ENCODE peak calls at places on chromosome 5, in six cellular contexts. E is left ventricle myocardium inferior; H is HFFc6; B is fibroblast of the aortic adventitia; S is MM.1S; V is CD8-positive, alpha-beta T cell. U is an unnamed sample.

GRCh38 chr5:96655506-96655905 is 6.7 kb upstream of the CAST start:
- DNase-seq in E (no peak), H (peak), B (peak), S (no peak), V (no peak), U (no peak)

GRCh38 chr5:148882332-148882731 is 55.9 kb downstream of the ADRB2 start:
- DNase-seq in E (no peak), H (no peak), B (no peak), S (no peak), V (no peak), U (no peak)

GRCh38 chr5:73544429-73545402 is 20.7 kb downstream of the ANKRA2 start:
- DNase-seq in E (peak), H (no peak), B (no peak), S (no peak), V (no peak), U (peak)

GRCh38 chr5:93578813-93579560 is 2.0 kb downstream of the NR2F1-AS1 start:
- DNase-seq in E (no peak), H (no peak), B (no peak), S (no peak), V (no peak), U (peak)

GRCh38 chr5:172418847-172419810 is 35.2 kb downstream of the SH3PXD2B start:
- DNase-seq in E (peak), H (no peak), B (peak), S (no peak), V (no peak), U (no peak)

GRCh38 chr5:171055881-171056454 is 194.2 kb downstream of the RANBP17 start:
- DNase-seq in E (no peak), H (no peak), B (no peak), S (no peak), V (no peak), U (no peak)

GRCh38 chr5:1253456-1254105 is 28.4 kb downstream of the SLC6A18 start:
- DNase-seq in E (no peak), H (peak), B (no peak), S (no peak), V (no peak), U (no peak)

GRCh38 chr5:75651575-75651974 is 40.3 kb downstream of the ANKDD1B start:
- DNase-seq in E (no peak), H (peak), B (no peak), S (no peak), V (no peak), U (no peak)

GRCh38 chr5:157670662-157671591 is at the start of gene C5orf52:
- DNase-seq in E (peak), H (peak), B (peak), S (no peak), V (no peak), U (peak)

GRCh38 chr5:96094904-96095303 is 133.3 kb upstream of the ELL2 start:
- DNase-seq in E (no peak), H (no peak), B (peak), S (no peak), V (no peak), U (no peak)

GRCh38 chr5:153777681-153778080 is 261.0 kb downstream of the FAM114A2 start:
- DNase-seq in E (no peak), H (no peak), B (no peak), S (no peak), V (no peak), U (no peak)

GRCh38 chr5:55568629-55569512 is 34.1 kb upstream of the PLPP1 start:
- DNase-seq in E (no peak), H (no peak), B (peak), S (no peak), V (no peak), U (no peak)

GRCh38 chr5:54443264-54443663 is 12.2 kb upstream of the HSPB3 start:
- DNase-seq in E (no peak), H (peak), B (peak), S (peak), V (no peak), U (peak)
- TF ChIP-seq CTCF in E (peak), H (peak), B (peak), S (peak), V (peak), U (peak)

GRCh38 chr5:86806206-86806605 is 188.5 kb downstream of the COX7C start:
- DNase-seq in E (no peak), H (no peak), B (no peak), S (no peak), V (no peak), U (no peak)

GRCh38 chr5:86807046-86807712 is 189.4 kb downstream of the COX7C start:
- DNase-seq in E (no peak), H (no peak), B (no peak), S (no peak), V (no peak), U (no peak)
- TF ChIP-seq CTCF in E (no peak), H (no peak), B (no peak), S (no peak), V (no peak), U (no peak)

GRCh38 chr5:66494437-66494836 is 101.8 kb upstream of the MAST4 start:
- DNase-seq in E (no peak), H (no peak), B (no peak), S (no peak), V (no peak), U (no peak)
- TF ChIP-seq CTCF in E (no peak), H (no peak), B (no peak), S (peak), V (no peak), U (no peak)

GRCh38 chr5:178836628-178837027 is 23.1 kb upstream of the ZNF354B start:
- DNase-seq in E (no peak), H (no peak), B (no peak), S (no peak), V (no peak), U (no peak)

DNA sequence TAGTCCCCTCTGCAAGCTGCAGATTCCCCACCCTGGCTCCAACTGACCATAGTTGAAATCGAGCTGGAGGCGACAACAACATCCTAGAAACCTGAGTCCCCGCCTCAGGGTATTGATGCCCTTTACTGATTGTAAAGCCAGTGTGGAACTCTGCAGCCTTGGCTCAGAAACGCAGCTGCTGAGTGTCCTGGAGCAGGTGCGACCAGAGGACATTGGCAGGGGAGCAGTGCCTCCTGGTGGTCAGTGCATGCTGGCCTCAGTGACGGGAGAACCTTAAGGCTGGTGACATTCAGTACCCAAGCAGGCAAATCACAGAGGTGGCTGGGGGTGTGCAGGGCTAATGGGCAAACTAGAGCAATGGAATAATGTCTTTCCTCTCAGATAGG is 20.4 kb upstream of the ZNF354B start:
- DNase-seq in E (peak), H (peak), B (no peak), S (no peak), V (peak), U (peak)
- TF ChIP-seq CTCF in E (peak), H (peak), B (no peak), S (peak), V (peak), U (no peak)

GRCh38 chr5:5340206-5340729 is 82.2 kb upstream of the ICE1 start:
- DNase-seq in E (peak), H (peak), B (peak), S (no peak), V (no peak), U (no peak)
- TF ChIP-seq CTCF in E (peak), H (peak), B (peak), S (no peak), V (no peak), U (no peak)

GRCh38 chr5:68217476-68217984 is 2.0 kb downstream of the PIK3R1 start:
- DNase-seq in E (no peak), H (no peak), B (peak), S (no peak), V (no peak), U (no peak)

GRCh38 chr5:68214472-68215207 is 916 bp upstream of the PIK3R1 start:
- DNase-seq in E (no peak), H (no peak), B (peak), S (peak), V (no peak), U (no peak)

GRCh38 chr5:68215208-68215887 is at the start of gene PIK3R1:
- DNase-seq in E (peak), H (peak), B (peak), S (peak), V (peak), U (peak)

GRCh38 chr5:68216737-68217231 is 1.2 kb downstream of the PIK3R1 start:
- DNase-seq in E (no peak), H (no peak), B (peak), S (no peak), V (no peak), U (no peak)

GRCh38 chr5:68215888-68216736 is 556 bp downstream of the PIK3R1 start:
- DNase-seq in E (peak), H (no peak), B (no peak), S (peak), V (peak), U (peak)
- TF ChIP-seq CTCF in E (no peak), H (no peak), B (no peak), S (no peak), V (no peak), U (no peak)

GRCh38 chr5:176625512-176625911 is 4.8 kb downstream of the SNCB start:
- DNase-seq in E (no peak), H (no peak), B (no peak), S (no peak), V (no peak), U (no peak)

GRCh38 chr5:176625966-176626875 is 4.1 kb downstream of the SNCB start:
- DNase-seq in E (no peak), H (no peak), B (no peak), S (no peak), V (no peak), U (peak)

GRCh38 chr5:176624142-176624541 is 6.2 kb downstream of the SNCB start:
- DNase-seq in E (no peak), H (no peak), B (no peak), S (no peak), V (no peak), U (no peak)

GRCh38 chr5:176626876-176627236 is 3.5 kb downstream of the SNCB start:
- DNase-seq in E (no peak), H (no peak), B (no peak), S (no peak), V (no peak), U (no peak)

GRCh38 chr5:176624916-176625315 is 5.4 kb downstream of the SNCB start:
- DNase-seq in E (no peak), H (no peak), B (no peak), S (no peak), V (no peak), U (no peak)
- TF ChIP-seq CTCF in E (no peak), H (no peak), B (no peak), S (no peak), V (no peak), U (no peak)

GRCh38 chr5:168291961-168292782 is 727 bp downstream of the WWC1 start:
- DNase-seq in E (no peak), H (no peak), B (no peak), S (peak), V (no peak), U (peak)

GRCh38 chr5:168292783-168293696 is 1.6 kb downstream of the WWC1 start:
- DNase-seq in E (no peak), H (no peak), B (no peak), S (no peak), V (no peak), U (no peak)

GRCh38 chr5:168288349-168289245 is 2.8 kb upstream of the WWC1 start:
- DNase-seq in E (no peak), H (no peak), B (no peak), S (no peak), V (no peak), U (peak)

GRCh38 chr5:168290902-168291280 is 554 bp upstream of the WWC1 start:
- DNase-seq in E (no peak), H (no peak), B (no peak), S (no peak), V (no peak), U (no peak)

GRCh38 chr5:168291281-168291960 is at the start of gene WWC1:
- DNase-seq in E (no peak), H (no peak), B (no peak), S (peak), V (peak), U (peak)
- TF ChIP-seq CTCF in E (peak), H (peak), B (no peak), S (peak), V (no peak), U (peak)

U was measured in Calu3.